ENCODE peak calls at places on chromosomes 2 and 18, in six cellular contexts. Q is transverse colon, O is H1, P is ovary, A is esophagus muscularis mucosa, I is A549. T is an unnamed sample.

GRCh38 chr2:205496777-205497176 is 185.5 kb upstream of the NRP2 start:
- DNase-seq in Q (no peak), O (no peak), P (no peak), A (no peak), I (no peak), T (no peak)

GRCh38 chr18:48220146-48220499 is 189.1 kb downstream of the ZBTB7C start:
- DNase-seq in Q (no peak), O (no peak), P (no peak), A (peak), I (no peak), T (no peak)

GRCh38 chr2:30472326-30472725 is 25.3 kb downstream of the LCLAT1 start:
- DNase-seq in Q (no peak), O (no peak), P (no peak), A (no peak), I (no peak), T (no peak)

GRCh38 chr2:68193774-68194372 is 36.2 kb downstream of the PNO1 start:
- DNase-seq in Q (no peak), O (no peak), P (no peak), A (no peak), I (peak), T (no peak)

GRCh38 chr2:209526541-209526940 is 102.7 kb downstream of the MAP2 start:
- DNase-seq in Q (no peak), O (no peak), P (no peak), A (no peak), I (no peak), T (no peak)

GRCh38 chr2:122096788-122097187 is 341.3 kb downstream of the TSN start:
- DNase-seq in Q (no peak), O (no peak), P (no peak), A (peak), I (no peak), T (no peak)

GRCh38 chr18:28331551-28331950 is 154.6 kb upstream of the CDH2 start:
- DNase-seq in Q (no peak), O (no peak), P (no peak), A (no peak), I (no peak), T (no peak)

GRCh38 chr2:241391892-241392665 is 36.0 kb downstream of the FARP2 start:
- DNase-seq in Q (peak), O (no peak), P (no peak), A (no peak), I (peak), T (no peak)

GRCh38 chr2:120298173-120298835 is 45.7 kb downstream of the RALB start:
- DNase-seq in Q (no peak), O (no peak), P (no peak), A (no peak), I (no peak), T (no peak)

GRCh38 chr2:233409286-233409991 is 55.1 kb downstream of the DGKD start:
- DNase-seq in Q (peak), O (no peak), P (no peak), A (no peak), I (peak), T (no peak)

GRCh38 chr2:70095833-70096670 is 8.8 kb downstream of the PCBP1 start:
- DNase-seq in Q (no peak), O (no peak), P (no peak), A (no peak), I (no peak), T (no peak)

GRCh38 chr2:214542866-214543265 is 132.0 kb downstream of the VWC2L start:
- DNase-seq in Q (no peak), O (no peak), P (no peak), A (no peak), I (no peak), T (no peak)

GRCh38 chr2:170073288-170073687 is 104.7 kb upstream of the MYO3B start:
- DNase-seq in Q (peak), O (no peak), P (peak), A (no peak), I (no peak), T (no peak)

GRCh38 chr18:21167641-21168372 is 56.2 kb upstream of the ROCK1 start:
- DNase-seq in Q (peak), O (no peak), P (no peak), A (no peak), I (peak), T (no peak)

GRCh38 chr18:58057291-58057965 is 13.4 kb downstream of the NEDD4L start:
- DNase-seq in Q (no peak), O (no peak), P (no peak), A (no peak), I (no peak), T (no peak)

GRCh38 chr2:120978359-120979050 is 242.8 kb downstream of the GLI2 start:
- DNase-seq in Q (no peak), O (no peak), P (peak), A (no peak), I (peak), T (no peak)

GRCh38 chr18:44518666-44519065 is 162.0 kb upstream of the SETBP1 start:
- DNase-seq in Q (no peak), O (no peak), P (no peak), A (no peak), I (no peak), T (no peak)

GRCh38 chr2:127588241-127588640 is 52.8 kb downstream of the MYO7B start:
- DNase-seq in Q (no peak), O (no peak), P (peak), A (no peak), I (no peak), T (no peak)

GRCh38 chr18:79508565-79509535 is 113.1 kb downstream of the NFATC1 start:
- DNase-seq in Q (peak), O (no peak), P (peak), A (no peak), I (no peak), T (peak)

GRCh38 chr18:23144628-23145027 is 9.3 kb downstream of the CABLES1 start:
- DNase-seq in Q (no peak), O (no peak), P (no peak), A (no peak), I (no peak), T (no peak)

GRCh38 chr2:117771969-117772630 is 42.4 kb upstream of the DDX18 start:
- DNase-seq in Q (no peak), O (no peak), P (no peak), A (no peak), I (peak), T (no peak)

GRCh38 chr2:121480826-121481225 is 49.9 kb upstream of the RNU4ATAC start:
- DNase-seq in Q (no peak), O (no peak), P (peak), A (no peak), I (no peak), T (no peak)

GRCh38 chr18:75010260-75010659 is 198.7 kb downstream of the PTGR3 start:
- DNase-seq in Q (no peak), O (no peak), P (no peak), A (no peak), I (no peak), T (no peak)

GRCh38 chr2:134410006-134410405 is 156.1 kb downstream of the MGAT5 start:
- DNase-seq in Q (no peak), O (no peak), P (no peak), A (no peak), I (no peak), T (no peak)

GRCh38 chr2:124753842-124754241 is 728.8 kb downstream of the CNTNAP5 start:
- DNase-seq in Q (no peak), O (no peak), P (no peak), A (no peak), I (no peak), T (no peak)

GRCh38 chr2:80499095-80499494 is 194.5 kb upstream of the LRRTM1 start:
- DNase-seq in Q (peak), O (no peak), P (no peak), A (no peak), I (peak), T (no peak)

GRCh38 chr2:132909427-132909826 is 239.4 kb upstream of the LYPD1 start:
- DNase-seq in Q (no peak), O (no peak), P (no peak), A (no peak), I (no peak), T (no peak)

GRCh38 chr2:6073260-6074141 is 381.3 kb downstream of the SOX11 start:
- DNase-seq in Q (no peak), O (no peak), P (peak), A (no peak), I (no peak), T (no peak)

GRCh38 chr2:128280901-128281321 is 37.8 kb downstream of the HS6ST1 start:
- DNase-seq in Q (no peak), O (no peak), P (peak), A (no peak), I (no peak), T (peak)

GRCh38 chr2:120683081-120683480 is 52.6 kb upstream of the GLI2 start:
- DNase-seq in Q (no peak), O (no peak), P (no peak), A (no peak), I (no peak), T (no peak)

GRCh38 chr2:20525041-20526035 is 78.5 kb downstream of the RHOB start:
- DNase-seq in Q (peak), O (no peak), P (no peak), A (no peak), I (peak), T (peak)

GRCh38 chr2:85668009-85668856 is at the start of gene SFTPB:
- DNase-seq in Q (no peak), O (no peak), P (no peak), A (no peak), I (no peak), T (peak)

GRCh38 chr18:27713727-27714080 is 463.2 kb downstream of the CDH2 start:
- DNase-seq in Q (no peak), O (no peak), P (no peak), A (no peak), I (no peak), T (no peak)

GRCh38 chr18:46893360-46893759 is 23.9 kb downstream of the PIAS2 start:
- DNase-seq in Q (no peak), O (no peak), P (no peak), A (no peak), I (no peak), T (no peak)
- TF ChIP-seq EP300 in Q (no peak), O (no peak), P (no peak), A (no peak), I (no peak), T (no peak)

GRCh38 chr2:113217455-113218282 is 43.9 kb downstream of the PSD4 start:
- DNase-seq in Q (no peak), O (no peak), P (no peak), A (no peak), I (peak), T (no peak)
- TF ChIP-seq EP300 in Q (no peak), O (no peak), P (no peak), A (no peak), I (no peak), T (no peak)

GRCh38 chr2:173290046-173290445 is 64.6 kb upstream of the CDCA7 start:
- DNase-seq in Q (no peak), O (no peak), P (no peak), A (no peak), I (no peak), T (no peak)

GRCh38 chr2:173288561-173288960 is 66.1 kb upstream of the CDCA7 start:
- DNase-seq in Q (no peak), O (no peak), P (no peak), A (no peak), I (peak), T (no peak)

GRCh38 chr2:173287594-173287993 is 67.1 kb upstream of the CDCA7 start:
- DNase-seq in Q (no peak), O (no peak), P (no peak), A (no peak), I (no peak), T (no peak)

GRCh38 chr2:173290518-173290917 is 64.2 kb upstream of the CDCA7 start:
- DNase-seq in Q (no peak), O (no peak), P (no peak), A (no peak), I (no peak), T (no peak)

DNA sequence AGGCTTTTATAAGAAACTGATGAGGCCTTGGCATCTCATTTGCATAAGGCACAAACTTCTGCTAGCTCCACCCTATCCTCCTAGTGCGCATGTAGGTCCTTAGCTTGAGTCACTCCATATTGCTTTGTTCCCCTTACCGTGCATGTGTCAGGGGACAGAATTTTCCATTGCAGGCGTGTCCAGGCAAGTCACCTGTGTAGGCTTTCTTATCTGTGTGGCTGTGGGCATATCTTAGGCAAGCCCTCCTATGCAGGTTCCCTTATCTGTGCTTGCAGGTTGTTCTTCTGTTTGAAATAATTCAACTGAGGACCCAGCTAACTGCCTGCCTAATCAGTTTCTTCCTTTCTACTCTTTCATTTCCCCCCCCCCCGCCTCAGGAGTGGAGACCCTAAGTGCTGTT is 63.3 kb upstream of the CDCA7 start:
- DNase-seq in Q (no peak), O (no peak), P (no peak), A (no peak), I (no peak), T (no peak)
- TF ChIP-seq EP300 in Q (no peak), O (no peak), P (no peak), A (no peak), I (no peak), T (no peak)

DNA sequence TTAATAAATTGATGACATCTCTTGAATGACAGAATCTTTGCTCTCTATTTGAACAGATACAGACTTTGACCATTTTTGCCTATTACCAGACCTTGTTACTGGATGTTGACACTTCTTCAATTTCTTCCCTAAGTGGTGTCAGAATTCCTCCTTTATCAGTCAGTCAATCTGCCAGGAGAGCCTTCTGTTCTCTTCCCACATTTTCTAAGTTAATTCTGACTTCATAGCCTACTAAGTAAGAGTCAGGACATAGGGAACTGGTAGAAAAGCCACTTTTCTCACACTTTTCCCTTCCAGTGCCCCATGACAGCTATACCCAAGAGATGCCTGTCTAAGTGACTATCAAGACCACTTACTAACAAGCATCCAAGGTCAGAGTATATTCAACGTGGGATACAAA is 1187.5 kb upstream of the NXPH2 start:
- DNase-seq in Q (no peak), O (no peak), P (no peak), A (no peak), I (no peak), T (no peak)
- TF ChIP-seq EP300 in Q (no peak), O (no peak), P (no peak), A (no peak), I (no peak), T (no peak)

GRCh38 chr2:207515671-207516070 is 14.1 kb upstream of the CREB1 start:
- DNase-seq in Q (no peak), O (no peak), P (no peak), A (no peak), I (no peak), T (no peak)

GRCh38 chr2:207514451-207514850 is 15.3 kb upstream of the CREB1 start:
- DNase-seq in Q (no peak), O (no peak), P (no peak), A (no peak), I (no peak), T (no peak)

GRCh38 chr2:207512356-207512755 is 17.4 kb upstream of the CREB1 start:
- DNase-seq in Q (no peak), O (no peak), P (no peak), A (peak), I (no peak), T (no peak)

GRCh38 chr2:207511851-207512250 is 17.9 kb upstream of the CREB1 start:
- DNase-seq in Q (no peak), O (no peak), P (no peak), A (no peak), I (no peak), T (no peak)

GRCh38 chr2:207513577-207514257 is 16.0 kb upstream of the CREB1 start:
- DNase-seq in Q (no peak), O (no peak), P (no peak), A (peak), I (no peak), T (no peak)
- TF ChIP-seq EP300 in Q (no peak), O (no peak), P (no peak), A (no peak), I (no peak), T (no peak)

GRCh38 chr2:211258646-211259335 is 702.4 kb downstream of the CPS1 start:
- DNase-seq in Q (no peak), O (no peak), P (no peak), A (no peak), I (no peak), T (no peak)

DNA sequence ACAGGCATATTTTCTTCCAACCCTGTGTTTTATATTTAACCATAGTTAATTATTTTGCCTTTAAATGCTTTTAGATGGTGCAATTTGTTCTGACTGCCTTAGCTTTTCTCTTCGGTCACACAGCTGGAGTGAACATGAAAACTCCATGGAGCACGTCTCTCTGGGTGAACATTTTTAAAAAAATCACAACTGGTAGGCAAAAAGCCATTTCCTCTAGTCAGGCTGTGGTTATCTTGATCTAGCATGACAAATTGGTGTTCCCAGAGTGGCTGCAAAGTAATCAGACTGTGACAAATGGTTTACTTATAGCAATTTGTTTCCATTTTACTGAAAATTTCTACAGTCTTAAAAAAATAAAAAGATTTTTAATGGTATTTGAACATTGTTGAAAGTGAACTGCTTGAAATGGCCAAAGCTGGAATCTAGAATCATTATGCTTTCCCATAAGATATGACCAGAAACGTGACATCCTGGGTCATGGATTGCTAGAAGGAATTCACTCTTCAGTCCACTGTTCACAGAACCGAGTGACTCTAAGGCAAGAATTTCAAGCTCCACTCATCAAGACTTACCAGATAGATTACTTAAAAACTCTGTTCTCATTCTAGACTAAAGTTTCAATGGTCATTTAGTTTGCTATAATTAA is 703.6 kb downstream of the CPS1 start:
- DNase-seq in Q (no peak), O (no peak), P (no peak), A (no peak), I (no peak), T (no peak)
- TF ChIP-seq EP300 in Q (no peak), O (no peak), P (no peak), A (no peak), I (no peak), T (no peak)

GRCh38 chr2:160253440-160254296 is 53.6 kb upstream of the ITGB6 start:
- DNase-seq in Q (no peak), O (no peak), P (no peak), A (no peak), I (peak), T (no peak)
- TF ChIP-seq EP300 in Q (no peak), O (no peak), P (no peak), A (no peak), I (no peak), T (no peak)

GRCh38 chr18:76145506-76145905 is 349.5 kb downstream of the ZNF516 start:
- DNase-seq in Q (no peak), O (no peak), P (no peak), A (no peak), I (no peak), T (no peak)

GRCh38 chr18:76144844-76145243 is 350.2 kb downstream of the ZNF516 start:
- DNase-seq in Q (no peak), O (no peak), P (no peak), A (no peak), I (no peak), T (no peak)

GRCh38 chr18:76133873-76134272 is 361.2 kb downstream of the ZNF516 start:
- DNase-seq in Q (no peak), O (no peak), P (no peak), A (peak), I (no peak), T (no peak)

GRCh38 chr18:76134631-76135030 is 360.4 kb downstream of the ZNF516 start:
- DNase-seq in Q (no peak), O (no peak), P (no peak), A (no peak), I (no peak), T (no peak)

GRCh38 chr18:76139844-76140243 is 355.2 kb downstream of the ZNF516 start:
- DNase-seq in Q (no peak), O (no peak), P (no peak), A (peak), I (no peak), T (no peak)
- TF ChIP-seq EP300 in Q (no peak), O (no peak), P (no peak), A (no peak), I (no peak), T (no peak)